ENCODE peak calls at places on chromosomes 11 and 22, in four cellular contexts. One of them, this sample, is unnamed.

GRCh38 chr11:76735218-76735480 is 48.0 kb upstream of the TSKU start:
- DNase-seq in cardiac fibroblast: no peak
- DNase-seq in tibial nerve: no peak
- DNase-seq in activated T-cell treated with anti-CD3 and anti-CD28 coated beads for 24 hours: no peak
- DNase-seq in this sample: no peak

GRCh38 chr11:1087279-1087960 is 12.7 kb downstream of the MUC2 start:
- DNase-seq in activated T-cell treated with anti-CD3 and anti-CD28 coated beads for 24 hours: no peak
- DNase-seq in cardiac fibroblast: no peak
- DNase-seq in tibial nerve: no peak
- DNase-seq in this sample: no peak

GRCh38 chr11:129102756-129103155 is 89.4 kb downstream of the ARHGAP32 start:
- DNase-seq in tibial nerve: no peak
- DNase-seq in cardiac fibroblast: no peak
- DNase-seq in activated T-cell treated with anti-CD3 and anti-CD28 coated beads for 24 hours: no peak
- DNase-seq in this sample: no peak

GRCh38 chr11:558503-558902 is 2.0 kb downstream of the LMNTD2 start:
- DNase-seq in tibial nerve: no peak
- DNase-seq in cardiac fibroblast: no peak
- DNase-seq in activated T-cell treated with anti-CD3 and anti-CD28 coated beads for 24 hours: no peak
- DNase-seq in this sample: no peak

GRCh38 chr11:18384157-18384641 is 10.2 kb upstream of the LDHA start:
- DNase-seq in cardiac fibroblast: peak; percentile 94
- DNase-seq in tibial nerve: peak; percentile 80
- DNase-seq in activated T-cell treated with anti-CD3 and anti-CD28 coated beads for 24 hours: no peak
- DNase-seq in this sample: peak; percentile 95

GRCh38 chr22:28904211-28904808 is 20.9 kb downstream of the ZNRF3 start:
- DNase-seq in activated T-cell treated with anti-CD3 and anti-CD28 coated beads for 24 hours: no peak
- DNase-seq in tibial nerve: no peak
- DNase-seq in cardiac fibroblast: no peak
- DNase-seq in this sample: no peak

GRCh38 chr22:27170491-27170890 is 513.1 kb downstream of the MIAT start:
- DNase-seq in tibial nerve: peak; percentile 13
- DNase-seq in cardiac fibroblast: peak; percentile 89
- DNase-seq in activated T-cell treated with anti-CD3 and anti-CD28 coated beads for 24 hours: no peak
- DNase-seq in this sample: peak; percentile 94

GRCh38 chr11:1453611-1454386 is 32.8 kb downstream of the MOB2 start:
- DNase-seq in tibial nerve: no peak
- DNase-seq in activated T-cell treated with anti-CD3 and anti-CD28 coated beads for 24 hours: no peak
- DNase-seq in cardiac fibroblast: no peak
- DNase-seq in this sample: no peak

GRCh38 chr11:110573411-110573810 is 138.8 kb downstream of the ARHGAP20 start:
- DNase-seq in activated T-cell treated with anti-CD3 and anti-CD28 coated beads for 24 hours: no peak
- DNase-seq in tibial nerve: no peak
- DNase-seq in cardiac fibroblast: no peak
- DNase-seq in this sample: no peak

GRCh38 chr22:32331918-32332725 is 25.5 kb upstream of the RFPL3 start:
- DNase-seq in activated T-cell treated with anti-CD3 and anti-CD28 coated beads for 24 hours: no peak
- DNase-seq in cardiac fibroblast: no peak
- DNase-seq in tibial nerve: no peak
- DNase-seq in this sample: no peak

GRCh38 chr22:39237276-39238123 is 7.3 kb downstream of the PDGFB start:
- DNase-seq in cardiac fibroblast: no peak
- DNase-seq in activated T-cell treated with anti-CD3 and anti-CD28 coated beads for 24 hours: peak; percentile 42
- DNase-seq in tibial nerve: no peak
- DNase-seq in this sample: no peak

GRCh38 chr11:67352546-67353316 is 615 bp downstream of the POLD4 start:
- DNase-seq in activated T-cell treated with anti-CD3 and anti-CD28 coated beads for 24 hours: no peak
- DNase-seq in tibial nerve: no peak
- DNase-seq in cardiac fibroblast: peak; percentile 41
- DNase-seq in this sample: peak; percentile 54

GRCh38 chr11:15737326-15737725 is 619.0 kb downstream of the SOX6 start:
- DNase-seq in tibial nerve: no peak
- DNase-seq in activated T-cell treated with anti-CD3 and anti-CD28 coated beads for 24 hours: no peak
- DNase-seq in cardiac fibroblast: peak; percentile 16
- DNase-seq in this sample: no peak

GRCh38 chr11:118530180-118530682 is 761 bp upstream of the TMEM25 start:
- DNase-seq in activated T-cell treated with anti-CD3 and anti-CD28 coated beads for 24 hours: no peak
- DNase-seq in tibial nerve: no peak
- DNase-seq in cardiac fibroblast: no peak
- DNase-seq in this sample: peak; percentile 7

This sample was measured in RPMI7951.